ENCODE peak calls at places on chromosome 1, in nine cellular contexts. One of them, this sample, is unnamed.

GRCh38 chr1:200029035-200029623 is 1.6 kb downstream of the NR5A2 start:
- DNase-seq in GM10248: peak; percentile 11
- DNase-seq in astrocyte of the cerebellum: no peak
- DNase-seq in endothelial cell of umbilical vein: peak; percentile 69
- DNase-seq in A549: peak; percentile 72
- DNase-seq in tibial artery: no peak
- DNase-seq in GM23338: peak; percentile 79
- DNase-seq in progenitor cell of endocrine pancreas: peak; percentile 43
- DNase-seq in Caco-2: peak; percentile 60
- DNase-seq in this sample: no peak

GRCh38 chr1:27755865-27756264 is 17.2 kb upstream of the STX12 start:
- DNase-seq in GM10248: no peak
- DNase-seq in astrocyte of the cerebellum: no peak
- DNase-seq in endothelial cell of umbilical vein: no peak
- DNase-seq in A549: no peak
- DNase-seq in tibial artery: no peak
- DNase-seq in GM23338: no peak
- DNase-seq in progenitor cell of endocrine pancreas: no peak
- DNase-seq in Caco-2: no peak
- DNase-seq in this sample: no peak

GRCh38 chr1:150168960-150169565 is 19.3 kb downstream of the PLEKHO1 start:
- DNase-seq in GM10248: peak; percentile 77
- DNase-seq in astrocyte of the cerebellum: peak; percentile 44
- DNase-seq in endothelial cell of umbilical vein: peak; percentile 64
- DNase-seq in A549: peak; percentile 65
- DNase-seq in tibial artery: peak; percentile 62
- DNase-seq in GM23338: peak; percentile 77
- DNase-seq in progenitor cell of endocrine pancreas: peak; percentile 67
- DNase-seq in Caco-2: peak; percentile 71
- DNase-seq in this sample: peak; percentile 64

GRCh38 chr1:230509281-230509977 is 83.3 kb upstream of the PGBD5 start:
- DNase-seq in GM10248: no peak
- DNase-seq in astrocyte of the cerebellum: peak; percentile 69
- DNase-seq in endothelial cell of umbilical vein: no peak
- DNase-seq in A549: peak; percentile 12
- DNase-seq in tibial artery: no peak
- DNase-seq in GM23338: no peak
- DNase-seq in progenitor cell of endocrine pancreas: no peak
- DNase-seq in Caco-2: no peak
- DNase-seq in this sample: no peak

GRCh38 chr1:176897350-176898236 is 266.9 kb downstream of the ASTN1 start:
- DNase-seq in GM10248: peak; percentile 52
- DNase-seq in astrocyte of the cerebellum: peak; percentile 38
- DNase-seq in endothelial cell of umbilical vein: peak; percentile 49
- DNase-seq in A549: peak; percentile 52
- DNase-seq in tibial artery: peak; percentile 47
- DNase-seq in GM23338: peak; percentile 89
- DNase-seq in progenitor cell of endocrine pancreas: peak; percentile 76
- DNase-seq in Caco-2: peak; percentile 53
- DNase-seq in this sample: peak; percentile 89

GRCh38 chr1:235015291-235015990 is 113.2 kb downstream of the TOMM20 start:
- DNase-seq in GM10248: peak; percentile 41
- DNase-seq in astrocyte of the cerebellum: no peak
- DNase-seq in endothelial cell of umbilical vein: no peak
- DNase-seq in A549: no peak
- DNase-seq in tibial artery: no peak
- DNase-seq in GM23338: no peak
- DNase-seq in progenitor cell of endocrine pancreas: no peak
- DNase-seq in Caco-2: no peak
- DNase-seq in this sample: no peak

GRCh38 chr1:204419064-204419403 is 7.4 kb upstream of the PPP1R15B start:
- DNase-seq in GM10248: no peak
- DNase-seq in astrocyte of the cerebellum: no peak
- DNase-seq in endothelial cell of umbilical vein: peak; percentile 46
- DNase-seq in A549: peak; percentile 37
- DNase-seq in tibial artery: no peak
- DNase-seq in GM23338: no peak
- DNase-seq in progenitor cell of endocrine pancreas: no peak
- DNase-seq in Caco-2: no peak
- DNase-seq in this sample: no peak

GRCh38 chr1:231934797-231935196 is 308.2 kb downstream of the DISC1 start:
- DNase-seq in GM10248: no peak
- DNase-seq in astrocyte of the cerebellum: no peak
- DNase-seq in endothelial cell of umbilical vein: peak; percentile 33
- DNase-seq in A549: peak; percentile 9
- DNase-seq in tibial artery: no peak
- DNase-seq in GM23338: no peak
- DNase-seq in progenitor cell of endocrine pancreas: no peak
- DNase-seq in Caco-2: peak; percentile 47
- DNase-seq in this sample: no peak

GRCh38 chr1:8816306-8816705 is 1.1 kb downstream of the RERE start:
- DNase-seq in GM10248: no peak
- DNase-seq in astrocyte of the cerebellum: no peak
- DNase-seq in endothelial cell of umbilical vein: peak; percentile 78
- DNase-seq in A549: no peak
- DNase-seq in tibial artery: no peak
- DNase-seq in GM23338: no peak
- DNase-seq in progenitor cell of endocrine pancreas: no peak
- DNase-seq in Caco-2: no peak
- DNase-seq in this sample: no peak

GRCh38 chr1:8818325-8818775 is 910 bp upstream of the RERE start:
- DNase-seq in GM10248: no peak
- DNase-seq in astrocyte of the cerebellum: peak; percentile 80
- DNase-seq in endothelial cell of umbilical vein: peak; percentile 93
- DNase-seq in A549: peak; percentile 56
- DNase-seq in tibial artery: peak; percentile 66
- DNase-seq in GM23338: no peak
- DNase-seq in progenitor cell of endocrine pancreas: no peak
- DNase-seq in Caco-2: no peak
- DNase-seq in this sample: no peak

GRCh38 chr1:8815582-8816285 is 1.7 kb downstream of the RERE start:
- DNase-seq in GM10248: no peak
- DNase-seq in astrocyte of the cerebellum: no peak
- DNase-seq in endothelial cell of umbilical vein: peak; percentile 65
- DNase-seq in A549: no peak
- DNase-seq in tibial artery: no peak
- DNase-seq in GM23338: no peak
- DNase-seq in progenitor cell of endocrine pancreas: no peak
- DNase-seq in Caco-2: no peak
- DNase-seq in this sample: peak; percentile 43

GRCh38 chr1:8816831-8817412 is 518 bp downstream of the RERE start:
- DNase-seq in GM10248: peak; percentile 33
- DNase-seq in astrocyte of the cerebellum: no peak
- DNase-seq in endothelial cell of umbilical vein: peak; percentile 45
- DNase-seq in A549: no peak
- DNase-seq in tibial artery: peak; percentile 22
- DNase-seq in GM23338: peak; percentile 54
- DNase-seq in progenitor cell of endocrine pancreas: no peak
- DNase-seq in Caco-2: no peak
- DNase-seq in this sample: peak; percentile 20

DNA sequence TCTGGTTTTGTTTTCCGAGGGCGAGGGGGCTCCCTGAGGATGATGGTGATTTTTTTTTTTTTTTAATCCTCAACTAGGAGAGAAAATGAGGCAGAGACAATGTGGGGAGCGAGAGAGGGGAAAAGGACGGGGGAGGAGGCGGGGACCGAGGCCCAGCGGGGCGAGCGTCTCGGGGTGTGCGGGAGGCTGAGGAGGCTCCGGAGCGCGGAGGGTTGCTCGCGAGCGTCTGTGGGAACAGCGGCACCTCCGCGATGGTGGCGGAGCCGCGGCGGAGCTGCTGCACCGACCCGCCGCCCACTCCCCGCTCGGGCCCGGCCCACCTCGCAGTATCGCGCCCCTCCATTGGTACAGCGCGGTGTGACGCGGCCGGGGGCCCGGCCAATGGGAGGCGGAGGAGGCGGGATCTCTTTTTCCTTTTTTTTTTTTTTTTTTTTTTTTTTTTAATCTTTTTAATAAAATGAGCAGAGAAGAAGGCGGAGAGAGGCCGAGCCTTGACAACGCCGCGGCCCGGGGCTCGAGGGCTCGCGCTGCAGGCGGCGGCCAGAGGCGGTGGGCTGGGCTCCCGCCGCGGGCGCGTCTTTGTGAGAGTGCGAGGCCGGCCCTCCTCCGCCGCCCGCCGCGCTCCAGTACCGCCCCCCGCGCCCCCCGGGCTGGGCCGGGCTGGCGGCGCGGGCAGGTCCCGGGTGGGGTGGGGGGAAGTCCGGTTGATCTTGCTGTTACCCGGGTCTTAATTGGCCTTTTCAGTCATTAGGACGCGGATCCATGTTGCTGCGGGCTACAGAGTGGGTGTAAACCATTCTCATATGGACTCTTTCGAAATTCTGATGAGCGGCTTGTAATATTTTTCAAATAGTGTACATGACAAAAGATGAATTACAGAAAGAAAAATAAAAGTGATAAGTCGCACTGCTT is at the start of gene RERE:
- DNase-seq in GM10248: peak; percentile 100
- DNase-seq in astrocyte of the cerebellum: peak; percentile 73
- DNase-seq in endothelial cell of umbilical vein: peak; percentile 95
- DNase-seq in A549: peak; percentile 91
- DNase-seq in tibial artery: peak; percentile 90
- DNase-seq in GM23338: peak; percentile 93
- DNase-seq in progenitor cell of endocrine pancreas: peak; percentile 94
- DNase-seq in Caco-2: peak; percentile 93
- DNase-seq in this sample: peak; percentile 96
- TF ChIP-seq CTCF in GM10248: no peak
- TF ChIP-seq CTCF in astrocyte of the cerebellum: no peak
- TF ChIP-seq CTCF in endothelial cell of umbilical vein: no peak
- TF ChIP-seq CTCF in A549: no peak
- TF ChIP-seq CTCF in tibial artery: no peak
- TF ChIP-seq CTCF in GM23338: no peak
- TF ChIP-seq CTCF in progenitor cell of endocrine pancreas: no peak
- TF ChIP-seq CTCF in Caco-2: peak; percentile 6
- TF ChIP-seq CTCF in this sample: peak; percentile 19

GRCh38 chr1:174217787-174218574 is 58.7 kb downstream of the RABGAP1L start:
- DNase-seq in GM10248: no peak
- DNase-seq in astrocyte of the cerebellum: peak; percentile 20
- DNase-seq in endothelial cell of umbilical vein: peak; percentile 66
- DNase-seq in A549: peak; percentile 35
- DNase-seq in tibial artery: no peak
- DNase-seq in GM23338: peak; percentile 72
- DNase-seq in progenitor cell of endocrine pancreas: no peak
- DNase-seq in Caco-2: no peak
- DNase-seq in this sample: no peak
- TF ChIP-seq CTCF in GM10248: peak; percentile 73
- TF ChIP-seq CTCF in astrocyte of the cerebellum: peak; percentile 52
- TF ChIP-seq CTCF in endothelial cell of umbilical vein: peak; percentile 50
- TF ChIP-seq CTCF in A549: peak; percentile 84
- TF ChIP-seq CTCF in tibial artery: peak; percentile 65
- TF ChIP-seq CTCF in GM23338: no peak
- TF ChIP-seq CTCF in progenitor cell of endocrine pancreas: peak; percentile 76
- TF ChIP-seq CTCF in Caco-2: peak; percentile 64
- TF ChIP-seq CTCF in this sample: peak; percentile 82

GRCh38 chr1:25118554-25118953 is 113.7 kb downstream of the SYF2 start:
- DNase-seq in GM10248: no peak
- DNase-seq in astrocyte of the cerebellum: no peak
- DNase-seq in endothelial cell of umbilical vein: no peak
- DNase-seq in A549: no peak
- DNase-seq in tibial artery: no peak
- DNase-seq in GM23338: no peak
- DNase-seq in progenitor cell of endocrine pancreas: no peak
- DNase-seq in Caco-2: no peak
- DNase-seq in this sample: no peak

GRCh38 chr1:25112400-25112799 is 119.9 kb downstream of the SYF2 start:
- DNase-seq in GM10248: no peak
- DNase-seq in astrocyte of the cerebellum: no peak
- DNase-seq in endothelial cell of umbilical vein: no peak
- DNase-seq in A549: no peak
- DNase-seq in tibial artery: no peak
- DNase-seq in GM23338: no peak
- DNase-seq in progenitor cell of endocrine pancreas: no peak
- DNase-seq in Caco-2: no peak
- DNase-seq in this sample: no peak

GRCh38 chr1:25120286-25120685 is 112.0 kb downstream of the SYF2 start:
- DNase-seq in GM10248: no peak
- DNase-seq in astrocyte of the cerebellum: no peak
- DNase-seq in endothelial cell of umbilical vein: no peak
- DNase-seq in A549: no peak
- DNase-seq in tibial artery: no peak
- DNase-seq in GM23338: no peak
- DNase-seq in progenitor cell of endocrine pancreas: no peak
- DNase-seq in Caco-2: no peak
- DNase-seq in this sample: no peak

GRCh38 chr1:25116832-25117231 is 115.5 kb downstream of the SYF2 start:
- DNase-seq in GM10248: no peak
- DNase-seq in astrocyte of the cerebellum: no peak
- DNase-seq in endothelial cell of umbilical vein: no peak
- DNase-seq in A549: no peak
- DNase-seq in tibial artery: no peak
- DNase-seq in GM23338: no peak
- DNase-seq in progenitor cell of endocrine pancreas: no peak
- DNase-seq in Caco-2: no peak
- DNase-seq in this sample: no peak

DNA sequence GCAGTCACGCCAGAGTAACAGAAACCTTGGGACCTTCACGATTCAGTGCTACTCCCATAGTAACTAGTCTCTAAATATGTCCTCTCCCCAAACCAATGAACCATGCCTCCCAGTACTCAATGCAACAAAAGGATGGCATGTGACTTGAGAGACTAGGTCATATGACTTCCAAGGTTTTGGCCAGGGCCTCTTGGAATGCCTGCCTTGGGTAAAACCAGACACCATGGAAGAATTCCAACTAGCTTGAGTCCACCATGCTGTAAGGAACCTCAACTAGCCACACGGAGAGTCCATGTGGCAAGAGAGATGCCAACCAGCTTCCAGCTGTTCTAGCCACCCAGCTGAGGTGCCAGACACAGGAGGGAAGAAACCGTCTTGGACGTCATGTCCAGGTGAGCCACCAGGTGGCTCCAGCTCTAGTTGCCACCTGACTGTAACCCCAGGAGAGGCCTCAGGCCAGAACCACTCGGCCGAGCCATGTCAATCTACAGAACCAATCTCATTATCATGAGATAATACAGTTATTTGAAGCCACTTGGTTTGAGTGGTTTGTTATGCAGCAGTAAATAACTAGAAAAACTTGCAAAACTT is 115.0 kb downstream of the SYF2 start:
- DNase-seq in GM10248: no peak
- DNase-seq in astrocyte of the cerebellum: no peak
- DNase-seq in endothelial cell of umbilical vein: no peak
- DNase-seq in A549: peak; percentile 21
- DNase-seq in tibial artery: no peak
- DNase-seq in GM23338: peak; percentile 84
- DNase-seq in progenitor cell of endocrine pancreas: no peak
- DNase-seq in Caco-2: peak; percentile 45
- DNase-seq in this sample: no peak
- TF ChIP-seq CTCF in GM10248: peak; percentile 15
- TF ChIP-seq CTCF in astrocyte of the cerebellum: no peak
- TF ChIP-seq CTCF in endothelial cell of umbilical vein: no peak
- TF ChIP-seq CTCF in A549: no peak
- TF ChIP-seq CTCF in tibial artery: no peak
- TF ChIP-seq CTCF in GM23338: peak; percentile 84
- TF ChIP-seq CTCF in progenitor cell of endocrine pancreas: peak; percentile 39
- TF ChIP-seq CTCF in Caco-2: peak; percentile 43
- TF ChIP-seq CTCF in this sample: peak; percentile 46

GRCh38 chr1:2544093-2544874 is 11.9 kb upstream of the TNFRSF14 start:
- DNase-seq in GM10248: no peak
- DNase-seq in astrocyte of the cerebellum: no peak
- DNase-seq in endothelial cell of umbilical vein: no peak
- DNase-seq in A549: no peak
- DNase-seq in tibial artery: no peak
- DNase-seq in GM23338: no peak
- DNase-seq in progenitor cell of endocrine pancreas: no peak
- DNase-seq in Caco-2: no peak
- DNase-seq in this sample: peak; percentile 20

GRCh38 chr1:2544875-2545638 is 11.1 kb upstream of the TNFRSF14 start:
- DNase-seq in GM10248: no peak
- DNase-seq in astrocyte of the cerebellum: no peak
- DNase-seq in endothelial cell of umbilical vein: no peak
- DNase-seq in A549: no peak
- DNase-seq in tibial artery: no peak
- DNase-seq in GM23338: no peak
- DNase-seq in progenitor cell of endocrine pancreas: no peak
- DNase-seq in Caco-2: no peak
- DNase-seq in this sample: peak; percentile 22

GRCh38 chr1:2541619-2542246 is 11.7 kb upstream of the HES5 start:
- DNase-seq in GM10248: no peak
- DNase-seq in astrocyte of the cerebellum: no peak
- DNase-seq in endothelial cell of umbilical vein: no peak
- DNase-seq in A549: peak; percentile 44
- DNase-seq in tibial artery: no peak
- DNase-seq in GM23338: no peak
- DNase-seq in progenitor cell of endocrine pancreas: no peak
- DNase-seq in Caco-2: no peak
- DNase-seq in this sample: no peak

GRCh38 chr1:2542262-2542915 is 12.3 kb upstream of the HES5 start:
- DNase-seq in GM10248: no peak
- DNase-seq in astrocyte of the cerebellum: no peak
- DNase-seq in endothelial cell of umbilical vein: no peak
- DNase-seq in A549: no peak
- DNase-seq in tibial artery: no peak
- DNase-seq in GM23338: no peak
- DNase-seq in progenitor cell of endocrine pancreas: no peak
- DNase-seq in Caco-2: no peak
- DNase-seq in this sample: no peak

DNA sequence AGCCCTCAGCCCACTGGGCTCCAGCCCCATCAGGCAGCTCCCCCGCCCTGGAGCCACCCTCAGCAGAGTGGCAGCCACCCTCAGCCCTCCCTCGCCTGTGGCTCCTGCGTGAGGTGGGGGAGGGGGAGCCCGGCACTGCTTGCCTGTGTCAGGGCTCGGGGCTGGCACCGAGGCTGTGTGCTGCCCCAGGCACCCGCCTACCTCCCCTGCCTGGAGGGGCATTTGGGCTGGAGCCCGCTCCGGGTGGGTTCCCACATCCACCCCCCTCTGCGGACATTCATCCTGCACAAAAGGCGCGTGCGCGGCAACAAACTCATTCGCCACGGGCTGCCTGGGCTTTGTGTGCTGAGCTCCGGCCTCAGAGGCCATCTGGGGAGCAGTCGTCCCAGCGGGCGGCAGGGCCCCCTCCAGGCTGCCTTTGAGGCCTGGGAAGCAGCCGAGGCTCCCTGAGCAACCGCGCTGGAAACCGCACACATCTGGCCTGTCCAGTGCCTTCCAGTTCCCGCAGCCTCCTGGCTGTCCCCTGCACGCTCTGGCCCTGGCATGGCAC is 12.6 kb upstream of the TNFRSF14 start:
- DNase-seq in GM10248: no peak
- DNase-seq in astrocyte of the cerebellum: no peak
- DNase-seq in endothelial cell of umbilical vein: no peak
- DNase-seq in A549: no peak
- DNase-seq in tibial artery: no peak
- DNase-seq in GM23338: peak; percentile 52
- DNase-seq in progenitor cell of endocrine pancreas: no peak
- DNase-seq in Caco-2: no peak
- DNase-seq in this sample: peak; percentile 61
- TF ChIP-seq CTCF in GM10248: no peak
- TF ChIP-seq CTCF in astrocyte of the cerebellum: no peak
- TF ChIP-seq CTCF in endothelial cell of umbilical vein: no peak
- TF ChIP-seq CTCF in A549: no peak
- TF ChIP-seq CTCF in tibial artery: no peak
- TF ChIP-seq CTCF in GM23338: no peak
- TF ChIP-seq CTCF in progenitor cell of endocrine pancreas: no peak
- TF ChIP-seq CTCF in Caco-2: no peak
- TF ChIP-seq CTCF in this sample: no peak